ENCODE peak calls at places on chromosomes 3 and 15, in five cellular contexts. L is brain microvascular endothelial cell, X is HCT116, W is tibial artery, C is caudate nucleus. P is an unnamed sample.

GRCh38 chr3:104878395-104878794 is 488.3 kb upstream of the ALCAM start:
- DNase-seq in L (peak; percentile 58), W (no peak), X (no peak), C (no peak), P (no peak)

GRCh38 chr3:133576169-133576568 is 2.7 kb downstream of the CDV3 start:
- DNase-seq in X (no peak), C (no peak), L (no peak), W (no peak), P (no peak)

GRCh38 chr3:89521328-89521727 is 413.9 kb downstream of the EPHA3 start:
- DNase-seq in W (no peak), X (no peak), L (no peak), C (no peak), P (no peak)

GRCh38 chr15:101376615-101377395 is 81.8 kb upstream of the SNRPA1 start:
- DNase-seq in X (no peak), L (no peak), C (no peak), W (no peak), P (no peak)

GRCh38 chr3:57787867-57788623 is 31.9 kb downstream of the SLMAP start:
- DNase-seq in L (peak; percentile 34), C (no peak), X (no peak), W (no peak), P (no peak)

GRCh38 chr15:68608206-68608843 is 29.5 kb downstream of the CORO2B start:
- DNase-seq in C (peak; percentile 34), X (no peak), L (no peak), W (peak; percentile 84), P (no peak)

GRCh38 chr3:197468866-197469382 is 86.8 kb downstream of the BDH1 start:
- DNase-seq in L (no peak), W (no peak), X (no peak), C (no peak), P (no peak)

GRCh38 chr3:33215739-33216138 is 2.9 kb downstream of the SUSD5 start:
- DNase-seq in C (no peak), W (no peak), L (no peak), X (no peak), P (no peak)

GRCh38 chr3:150074697-150075416 is 104.2 kb upstream of the PFN2 start:
- DNase-seq in C (no peak), X (no peak), W (no peak), L (no peak), P (no peak)

GRCh38 chr15:25181290-25182097 is 226.7 kb downstream of the SNRPN start:
- DNase-seq in L (no peak), X (no peak), C (no peak), W (peak; percentile 13), P (no peak)

DNA sequence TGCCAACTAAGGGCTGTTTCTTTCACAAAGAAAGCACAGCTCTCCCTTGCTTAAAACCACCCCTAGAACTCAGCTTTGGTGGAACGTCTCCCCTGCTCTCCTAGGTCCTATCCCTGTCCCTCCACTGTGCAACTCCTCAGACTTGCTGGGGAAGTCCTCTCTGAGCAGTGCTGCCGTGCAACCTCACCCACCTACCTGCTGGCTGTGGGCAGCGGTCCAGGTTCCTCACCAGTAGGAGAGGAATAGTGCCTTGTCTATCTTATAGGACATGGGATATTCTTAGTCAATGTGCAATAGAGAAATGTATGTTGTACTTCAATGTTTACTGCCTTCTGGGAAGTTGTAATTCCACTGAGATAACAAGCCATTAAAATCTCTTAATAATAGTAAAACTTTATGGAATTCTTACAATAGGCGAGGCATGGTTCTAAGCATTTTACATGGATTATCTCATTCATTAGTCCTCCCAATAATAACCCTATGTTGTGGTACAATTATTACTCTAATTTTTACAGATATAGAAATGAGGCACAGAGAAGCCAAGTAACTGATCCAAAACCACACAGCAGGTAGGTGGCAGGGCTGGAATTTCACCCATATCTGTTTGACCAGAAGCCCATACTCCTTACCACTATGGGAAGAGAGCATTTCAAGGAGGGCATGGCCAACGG is 51.6 kb downstream of the UMPS start:
- DNase-seq in W (no peak), L (no peak), C (no peak), X (no peak), P (no peak)
- H3K27ac ChIP-seq in W (peak overlapping the region; percentile 93), L (no peak overlapping the region), C (peak overlapping the region; percentile 88), X (no peak overlapping the region), P (no peak overlapping the region)

GRCh38 chr3:52068055-52068704 is 11.8 kb upstream of the DUSP7 start:
- DNase-seq in W (no peak), L (no peak), C (no peak), X (no peak), P (no peak)

GRCh38 chr3:52067046-52067445 is 10.7 kb upstream of the DUSP7 start:
- DNase-seq in W (no peak), X (no peak), L (no peak), C (no peak), P (no peak)

GRCh38 chr3:52069891-52070290 is 13.5 kb upstream of the DUSP7 start:
- DNase-seq in C (no peak), X (no peak), L (no peak), W (no peak), P (no peak)

GRCh38 chr3:52069135-52069534 is 12.8 kb upstream of the DUSP7 start:
- DNase-seq in L (no peak), C (no peak), X (no peak), W (no peak), P (no peak)

DNA sequence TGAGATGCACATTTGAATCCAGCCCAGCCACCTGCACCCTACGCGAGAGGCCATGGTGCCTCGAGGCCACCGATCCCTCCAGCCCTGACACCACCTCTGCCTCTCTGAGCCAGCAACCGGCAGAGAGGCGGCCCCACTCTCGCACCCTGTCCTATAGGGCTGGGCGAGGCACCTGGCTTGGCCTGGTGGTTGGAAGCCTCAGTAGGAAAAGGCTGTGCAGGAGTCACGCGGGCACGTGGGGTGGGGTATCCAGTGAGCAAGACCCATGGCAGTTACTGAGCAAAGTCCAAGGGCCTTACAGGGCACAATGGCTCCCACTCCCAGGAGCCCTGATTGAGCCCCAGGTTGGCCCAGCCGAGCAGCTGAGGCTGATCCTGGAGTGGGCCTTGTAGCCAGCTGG is 12.4 kb upstream of the DUSP7 start:
- DNase-seq in X (no peak), W (no peak), L (no peak), C (no peak), P (no peak)
- H3K27ac ChIP-seq in X (no peak overlapping the region), W (no peak overlapping the region), L (no peak overlapping the region), C (no peak overlapping the region), P (no peak overlapping the region)

GRCh38 chr3:64496786-64497560 is 190.8 kb downstream of the ADAMTS9 start:
- DNase-seq in W (no peak), C (no peak), L (no peak), X (no peak), P (no peak)

GRCh38 chr3:64501298-64501906 is 186.4 kb downstream of the ADAMTS9 start:
- DNase-seq in X (no peak), L (peak; percentile 14), C (no peak), W (no peak), P (no peak)

GRCh38 chr3:64508140-64508539 is 179.7 kb downstream of the ADAMTS9 start:
- DNase-seq in W (no peak), L (no peak), X (no peak), C (no peak), P (peak; percentile 14)

GRCh38 chr3:64505419-64505818 is 182.4 kb downstream of the ADAMTS9 start:
- DNase-seq in W (no peak), C (no peak), X (no peak), L (no peak), P (no peak)

GRCh38 chr3:64502284-64502683 is 185.5 kb downstream of the ADAMTS9 start:
- DNase-seq in W (no peak), L (peak; percentile 28), X (no peak), C (no peak), P (no peak)
- H3K27ac ChIP-seq in W (no peak overlapping the region), L (no peak overlapping the region), X (no peak overlapping the region), C (no peak overlapping the region), P (no peak overlapping the region)

DNA sequence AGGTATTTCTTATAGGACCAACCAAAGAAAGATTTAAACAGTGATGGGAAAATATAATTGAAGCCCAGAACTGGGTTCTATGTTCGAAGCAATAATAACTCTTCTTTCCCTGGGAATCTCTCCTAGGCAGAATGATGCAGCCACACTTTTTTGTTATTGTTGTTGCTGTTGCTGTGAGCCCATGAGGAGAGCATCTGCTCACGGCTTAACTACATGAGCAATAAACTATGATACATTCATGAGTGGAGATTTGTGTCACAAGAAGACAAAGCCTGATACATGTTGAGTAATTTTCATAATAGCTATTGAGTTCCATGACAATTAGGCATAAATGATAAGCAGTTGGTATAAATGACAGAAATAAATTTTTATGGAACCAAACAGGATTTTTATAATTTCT is 80.5 kb downstream of the CRTC3 start:
- DNase-seq in W (no peak), L (peak; percentile 37), X (no peak), C (no peak), P (no peak)
- H3K27ac ChIP-seq in W (peak overlapping the region; percentile 79), L (no peak overlapping the region), X (no peak overlapping the region), C (no peak overlapping the region), P (no peak overlapping the region)

GRCh38 chr15:63364293-63365003 is 17.2 kb downstream of the CA12 start:
- DNase-seq in X (no peak), C (no peak), L (no peak), W (no peak), P (no peak)
- H3K27ac ChIP-seq in X (no peak overlapping the region), C (peak overlapping the region; percentile 41), L (no peak overlapping the region), W (no peak overlapping the region), P (no peak overlapping the region)

GRCh38 chr3:142210608-142211007 is 14.8 kb downstream of the GK5 start:
- DNase-seq in W (no peak), X (no peak), L (no peak), C (no peak), P (no peak)
- H3K27ac ChIP-seq in W (peak overlapping the region; percentile 67), X (no peak overlapping the region), L (no peak overlapping the region), C (no peak overlapping the region), P (no peak overlapping the region)

GRCh38 chr3:129016366-129016724 is 15.2 kb downstream of the EFCC1 start:
- DNase-seq in C (peak; percentile 28), W (no peak), L (no peak), X (no peak), P (no peak)
- H3K27ac ChIP-seq in C (no peak overlapping the region), W (no peak overlapping the region), L (no peak overlapping the region), X (no peak overlapping the region), P (no peak overlapping the region)

GRCh38 chr3:64650096-64650622 is 37.6 kb downstream of the ADAMTS9 start:
- DNase-seq in C (no peak), W (no peak), L (no peak), X (no peak), P (no peak)
- H3K27ac ChIP-seq in C (no peak overlapping the region), W (peak overlapping the region; percentile 59), L (no peak overlapping the region), X (no peak overlapping the region), P (no peak overlapping the region)

GRCh38 chr3:195081242-195081963 is 189.6 kb downstream of the XXYLT1 start:
- DNase-seq in X (no peak), W (no peak), L (peak; percentile 55), C (no peak), P (no peak)
- H3K27ac ChIP-seq in X (no peak overlapping the region), W (no peak overlapping the region), L (no peak overlapping the region), C (no peak overlapping the region), P (no peak overlapping the region)

DNA sequence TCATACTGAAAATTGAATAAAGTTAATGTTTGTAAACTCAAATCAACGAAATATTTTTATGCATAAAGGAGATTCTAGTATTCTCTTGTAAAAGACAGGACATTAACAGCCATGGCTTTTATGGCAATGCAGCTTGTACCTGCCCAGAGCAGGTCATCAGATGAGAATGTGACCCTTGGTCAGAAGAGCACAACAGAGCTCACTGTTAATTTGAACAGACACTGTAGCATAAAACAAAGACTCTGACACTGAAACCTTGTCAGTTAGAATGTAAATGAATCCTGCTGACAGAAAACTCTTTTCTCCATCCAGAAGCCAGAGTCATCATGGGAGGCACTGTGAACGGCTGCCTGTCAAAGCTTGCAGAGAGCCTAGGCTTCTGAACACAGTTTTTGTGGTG is 410.6 kb downstream of the RAP2B start:
- DNase-seq in L (no peak), X (no peak), C (no peak), W (no peak), P (no peak)
- H3K27ac ChIP-seq in L (no peak overlapping the region), X (no peak overlapping the region), C (no peak overlapping the region), W (no peak overlapping the region), P (no peak overlapping the region)

P was measured in epithelial cell of prostate.